ENCODE peak calls at places on chromosomes 4 and X, in ten cellular contexts. K is osteocyte, M is IMR-90, I is testis, D is GM12878, F is foreskin keratinocyte, L is lower lobe of right lung, O is NB4, B is astrocyte, Y is HepG2. V is an unnamed sample.

GRCh38 chr4:136829298-136829697 is 703.0 kb downstream of the PCDH18 start:
- DNase-seq in K (no peak), M (no peak), I (no peak), D (no peak), F (no peak), L (no peak), O (no peak), B (no peak), Y (no peak), V (no peak)

GRCh38 chr4:142549726-142550463 is 296.2 kb downstream of the INPP4B start:
- DNase-seq in K (no peak), M (peak; percentile 81), I (no peak), D (no peak), F (peak; percentile 99), L (no peak), O (no peak), B (peak; percentile 96), Y (no peak), V (no peak)

GRCh38 chrX:119816300-119816699 is 24.9 kb upstream of the RPL39 start:
- DNase-seq in K (no peak), M (no peak), I (no peak), D (no peak), F (no peak), L (no peak), O (no peak), B (no peak), Y (no peak), V (no peak)

GRCh38 chr4:123616970-123617392 is 220.4 kb downstream of the SPRY1 start:
- DNase-seq in K (no peak), M (no peak), I (peak; percentile 48), D (no peak), F (no peak), L (peak; percentile 77), O (peak; percentile 88), B (no peak), Y (no peak), V (no peak)

GRCh38 chrX:12370444-12371089 is 232.3 kb downstream of the FRMPD4 start:
- DNase-seq in K (no peak), M (peak; percentile 94), I (peak; percentile 57), D (no peak), F (no peak), L (no peak), O (no peak), B (peak; percentile 46), Y (no peak), V (no peak)

GRCh38 chrX:2587146-2587545 is 86.4 kb upstream of the DHRSX start:
- DNase-seq in K (no peak), M (no peak), I (no peak), D (no peak), F (no peak), L (no peak), O (no peak), B (no peak), Y (no peak), V (no peak)

GRCh38 chrX:100804780-100805179 is 15.4 kb upstream of the CSTF2 start:
- DNase-seq in K (no peak), M (no peak), I (no peak), D (no peak), F (no peak), L (no peak), O (no peak), B (no peak), Y (no peak), V (no peak)

GRCh38 chr4:89575840-89576239 is 261.1 kb downstream of the SNCA start:
- DNase-seq in K (no peak), M (no peak), I (no peak), D (no peak), F (no peak), L (no peak), O (no peak), B (no peak), Y (no peak), V (no peak)

GRCh38 chr4:18869166-18869565 is 847.6 kb upstream of the LCORL start:
- DNase-seq in K (no peak), M (no peak), I (no peak), D (no peak), F (no peak), L (no peak), O (no peak), B (no peak), Y (no peak), V (no peak)

GRCh38 chrX:48460606-48461005 is 9.5 kb downstream of the SLC38A5 start:
- DNase-seq in K (no peak), M (no peak), I (no peak), D (no peak), F (no peak), L (no peak), O (no peak), B (no peak), Y (no peak), V (no peak)

GRCh38 chr4:56874166-56874565 is 33.5 kb upstream of the REST start:
- DNase-seq in K (no peak), M (no peak), I (no peak), D (no peak), F (peak; percentile 17), L (no peak), O (peak; percentile 28), B (no peak), Y (no peak), V (no peak)

GRCh38 chr4:161702287-161702686 is 461.5 kb downstream of the FSTL5 start:
- DNase-seq in K (no peak), M (no peak), I (no peak), D (no peak), F (no peak), L (no peak), O (peak; percentile 4), B (no peak), Y (no peak), V (no peak)
- TF ChIP-seq CTCF in K (no peak), M (no peak), I (no peak), D (peak; percentile 17), F (peak; percentile 45), L (no peak), O (peak; percentile 20), B (no peak), Y (no peak), V (no peak)

GRCh38 chr4:152581536-152582160 is 45.8 kb upstream of the FBXW7 start:
- DNase-seq in K (no peak), M (no peak), I (no peak), D (no peak), F (no peak), L (no peak), O (peak; percentile 12), B (no peak), Y (no peak), V (no peak)
- TF ChIP-seq CTCF in K (peak; percentile 10), M (no peak), I (no peak), D (no peak), F (no peak), L (no peak), O (no peak), B (no peak), Y (no peak), V (no peak)

GRCh38 chrX:19670321-19670750 is 155.0 kb upstream of the MAP3K15 start:
- DNase-seq in K (no peak), M (peak; percentile 38), I (no peak), D (no peak), F (no peak), L (no peak), O (no peak), B (no peak), Y (peak; percentile 21), V (no peak)

GRCh38 chrX:19674041-19674769 is 158.9 kb upstream of the MAP3K15 start:
- DNase-seq in K (no peak), M (no peak), I (no peak), D (no peak), F (no peak), L (no peak), O (no peak), B (no peak), Y (peak; percentile 2), V (no peak)

GRCh38 chrX:19673334-19674040 is 158.2 kb upstream of the MAP3K15 start:
- DNase-seq in K (peak; percentile 88), M (peak; percentile 95), I (peak; percentile 27), D (no peak), F (peak; percentile 64), L (no peak), O (peak; percentile 57), B (peak; percentile 93), Y (peak; percentile 31), V (no peak)

GRCh38 chrX:19672211-19672814 is 157.0 kb upstream of the MAP3K15 start:
- DNase-seq in K (no peak), M (no peak), I (no peak), D (no peak), F (peak; percentile 55), L (no peak), O (no peak), B (peak; percentile 14), Y (no peak), V (no peak)

DNA sequence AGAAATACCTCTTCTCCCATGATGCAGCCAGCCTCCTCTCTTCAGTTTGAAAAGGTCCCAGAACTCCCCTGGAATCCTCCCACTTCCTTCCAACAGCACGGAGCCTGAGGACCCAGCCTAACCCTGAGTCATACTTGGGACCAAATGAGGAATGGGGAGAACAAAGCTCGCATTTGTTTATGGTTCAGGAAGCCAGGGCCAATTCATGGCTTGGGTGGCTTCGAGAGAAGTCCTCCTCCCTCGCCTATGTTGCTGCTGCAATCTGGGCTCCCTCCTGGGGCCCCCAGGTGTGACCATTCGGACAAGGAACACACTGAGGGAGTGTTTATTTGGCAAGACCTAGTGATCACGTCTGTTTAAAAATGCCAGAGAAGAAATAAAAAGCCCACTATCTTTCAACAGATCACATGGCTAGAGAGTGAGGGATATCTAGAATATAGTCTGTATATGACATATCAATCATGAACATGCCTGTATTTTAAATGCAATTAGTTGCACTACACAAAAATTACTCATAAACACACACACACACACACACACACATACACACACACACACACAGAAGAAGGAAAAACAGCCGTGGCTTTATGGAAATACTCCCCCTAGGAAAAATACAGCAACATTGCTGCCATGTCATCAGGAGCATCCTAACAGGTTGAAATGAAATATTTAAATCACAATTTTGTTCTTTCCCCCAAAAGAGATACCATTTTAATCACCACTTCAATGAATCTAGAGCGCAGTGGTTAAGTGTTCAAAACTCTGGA is 155.7 kb upstream of the MAP3K15 start:
- DNase-seq in K (no peak), M (peak; percentile 79), I (peak; percentile 14), D (no peak), F (peak; percentile 37), L (no peak), O (no peak), B (peak; percentile 77), Y (peak; percentile 79), V (no peak)
- TF ChIP-seq CTCF in K (no peak), M (peak; percentile 4), I (no peak), D (no peak), F (peak; percentile 33), L (no peak), O (no peak), B (no peak), Y (no peak), V (no peak)

DNA sequence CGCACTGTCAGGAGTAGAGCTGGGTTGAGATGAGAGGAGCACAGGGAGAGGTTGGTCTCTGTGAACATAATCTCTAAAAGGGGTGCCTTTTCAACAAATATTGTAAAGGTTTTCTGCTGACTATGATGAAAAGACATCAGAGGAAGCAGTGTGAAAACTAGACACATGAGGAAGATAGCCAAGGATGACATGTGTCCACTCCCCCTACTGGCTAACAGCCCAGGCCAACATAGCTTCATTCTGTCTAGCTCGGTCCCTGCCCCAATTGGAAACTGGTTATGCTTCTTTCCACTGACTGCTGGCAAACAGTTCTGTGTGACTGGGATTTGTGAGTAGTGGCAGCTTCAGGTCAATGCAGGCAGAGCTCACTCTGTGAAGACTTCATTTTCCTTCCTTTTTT is 115.4 kb upstream of the ESX1 start:
- DNase-seq in K (no peak), M (no peak), I (peak; percentile 28), D (no peak), F (no peak), L (no peak), O (peak; percentile 7), B (no peak), Y (peak; percentile 6), V (no peak)
- TF ChIP-seq CTCF in K (no peak), M (no peak), I (no peak), D (no peak), F (peak; percentile 50), L (no peak), O (no peak), B (no peak), Y (peak; percentile 6), V (no peak)